ENCODE peak calls at places on chromosomes 16 and 17, in seven cellular contexts. T is heart right ventricle, G is transverse colon, L is BE2C, E is cardiac fibroblast, R is neural crest cell, F is lung. O is an unnamed sample.
A peak's percentile ranks its signal among the peaks of the same experiment; 100 is the strongest.

GRCh38 chr16:72400257-72401078 is 228.5 kb upstream of the PMFBP1 start:
- DNase-seq in R (peak; percentile 63), F (no peak), T (peak; percentile 8), E (peak; percentile 87), G (peak; percentile 24), L (peak; percentile 51), O (peak; percentile 48)

GRCh38 chr17:48556534-48557401 is 11.9 kb upstream of the HOXB2 start:
- DNase-seq in F (no peak), T (no peak), L (no peak), G (no peak), E (no peak), R (no peak), O (no peak)

GRCh38 chr17:27471321-27472269 is 15.3 kb downstream of the KSR1 start:
- DNase-seq in F (no peak), T (no peak), G (peak; percentile 30), E (peak; percentile 39), R (no peak), L (no peak), O (peak; percentile 50)

GRCh38 chr16:87206646-87207451 is 110.3 kb downstream of the C16orf95 start:
- DNase-seq in R (no peak), E (peak; percentile 94), L (no peak), T (no peak), F (no peak), G (no peak), O (no peak)

GRCh38 chr16:719815-720506 is 985 bp upstream of the ANTKMT start:
- DNase-seq in G (peak; percentile 34), T (no peak), E (no peak), R (no peak), F (no peak), L (peak; percentile 60), O (no peak)

GRCh38 chr16:75460441-75460840 is 4.0 kb downstream of the TMEM170A start:
- DNase-seq in L (no peak), T (no peak), G (no peak), F (no peak), E (no peak), R (no peak), O (no peak)

GRCh38 chr16:69057400-69058378 is 47.8 kb upstream of the HAS3 start:
- DNase-seq in L (no peak), F (no peak), T (no peak), G (no peak), E (peak; percentile 94), R (no peak), O (peak; percentile 23)

GRCh38 chr17:19724501-19725420 is 8.4 kb upstream of the SLC47A2 start:
- DNase-seq in R (no peak), L (no peak), T (peak; percentile 34), E (no peak), G (peak; percentile 77), F (peak; percentile 47), O (no peak)

GRCh38 chr16:88494335-88495154 is 41.5 kb downstream of the ZFPM1 start:
- DNase-seq in R (no peak), F (no peak), L (no peak), G (no peak), E (no peak), T (no peak), O (no peak)

GRCh38 chr17:8162997-8163977 is 539 bp upstream of the VAMP2 start:
- DNase-seq in G (peak; percentile 45), F (no peak), L (no peak), T (no peak), E (no peak), R (no peak), O (no peak)

GRCh38 chr16:48054881-48055601 is 100.8 kb downstream of the ABCC12 start:
- DNase-seq in F (peak; percentile 42), L (peak; percentile 51), R (peak; percentile 60), T (peak; percentile 47), E (peak; percentile 75), G (peak; percentile 22), O (peak; percentile 66)

GRCh38 chr17:7253082-7253481 is 1.1 kb downstream of the ELP5 start:
- DNase-seq in F (no peak), T (no peak), R (no peak), E (no peak), G (no peak), L (no peak), O (no peak)

GRCh38 chr16:80060470-80060869 is 459.9 kb upstream of the MAF start:
- DNase-seq in T (no peak), L (no peak), R (no peak), F (no peak), E (no peak), G (no peak), O (no peak)

GRCh38 chr17:68592004-68592403 is 9.2 kb downstream of the FAM20A start:
- DNase-seq in E (no peak), T (no peak), R (no peak), L (no peak), F (no peak), G (no peak), O (no peak)

GRCh38 chr16:72362476-72362875 is 190.5 kb upstream of the PMFBP1 start:
- DNase-seq in L (no peak), G (no peak), E (no peak), F (no peak), T (no peak), R (no peak), O (no peak)

GRCh38 chr16:58709338-58709737 is 24.8 kb upstream of the SLC38A7 start:
- DNase-seq in E (no peak), R (no peak), L (no peak), F (no peak), G (no peak), T (no peak), O (no peak)

GRCh38 chr17:47692137-47692894 is 1.6 kb upstream of the TBKBP1 start:
- DNase-seq in F (no peak), L (no peak), T (no peak), R (no peak), G (no peak), E (no peak), O (no peak)

GRCh38 chr17:5443728-5444127 is 4.8 kb upstream of the C1QBP start:
- DNase-seq in L (no peak), E (no peak), F (no peak), G (no peak), R (no peak), T (no peak), O (no peak)

GRCh38 chr17:47990962-47991731 is 20.2 kb downstream of the CDK5RAP3 start:
- DNase-seq in T (no peak), L (peak; percentile 58), F (no peak), E (peak; percentile 7), R (peak; percentile 94), G (no peak), O (no peak)

DNA sequence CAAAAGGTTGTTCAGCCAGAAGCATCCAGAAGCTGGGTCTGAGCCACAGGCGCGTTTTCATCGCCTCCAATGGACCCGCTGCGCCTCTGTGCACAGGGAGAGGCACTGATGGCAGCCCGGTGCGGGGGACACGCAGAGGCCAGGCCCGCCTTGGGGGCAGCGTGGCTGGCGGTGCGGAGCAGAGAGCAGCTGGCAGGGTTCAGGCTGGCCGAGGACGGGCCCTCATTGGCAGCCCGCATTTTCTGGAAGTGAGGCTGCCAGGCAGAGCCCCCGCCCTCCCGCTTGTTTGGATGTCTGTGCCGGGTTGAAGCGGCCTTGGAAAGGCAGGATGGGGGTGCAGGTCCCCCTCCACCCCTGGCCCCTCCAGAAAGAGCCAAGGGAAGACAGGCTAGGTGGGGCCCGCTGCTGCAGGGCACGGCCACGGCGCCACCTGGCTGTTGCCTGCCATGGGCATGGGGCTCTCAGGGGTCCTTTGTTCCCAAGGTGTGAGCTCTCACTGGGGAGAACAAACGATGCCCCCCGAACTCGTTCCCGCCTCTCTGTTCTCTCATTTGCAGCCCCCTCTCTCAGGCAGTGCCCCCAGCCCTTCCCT is 18.8 kb downstream of the GSE1 start:
- DNase-seq in G (no peak), L (no peak), R (no peak), T (no peak), F (no peak), E (no peak), O (no peak)
- TF ChIP-seq CTCF in G (no peak), L (peak; percentile 39), R (no peak), T (peak; percentile 36), F (no peak), E (no peak), O (peak; percentile 11)

DNA sequence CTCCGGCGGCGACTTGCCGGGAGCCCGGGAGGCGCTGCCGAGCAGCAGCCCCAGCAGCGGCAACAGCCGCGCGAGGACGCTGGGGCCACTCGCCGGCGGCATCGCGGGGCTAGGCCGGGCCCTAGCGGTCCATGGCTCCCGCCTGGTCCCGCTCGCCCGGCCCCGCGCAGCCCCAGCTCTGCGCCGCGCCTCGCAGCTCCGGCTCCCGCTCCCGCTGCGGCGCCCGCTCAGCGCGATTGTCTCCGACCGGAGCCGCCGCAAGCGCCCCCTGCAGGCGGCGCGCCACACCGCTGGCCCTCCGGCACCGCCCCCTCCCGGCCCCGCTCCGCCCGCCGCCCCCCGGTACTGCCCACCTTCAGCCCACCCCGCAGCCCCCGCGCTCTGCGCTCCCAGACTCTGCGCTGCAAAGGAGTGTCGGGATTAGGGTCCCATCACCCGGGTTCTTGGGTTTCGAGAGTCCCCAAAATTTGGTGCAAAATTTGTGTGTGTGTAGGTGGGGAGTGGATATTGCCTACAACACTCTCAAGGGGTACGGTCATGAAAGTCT is at the start of gene FAM171A2:
- DNase-seq in L (peak; percentile 85), G (peak; percentile 53), E (peak; percentile 35), R (peak; percentile 78), F (no peak), T (no peak), O (peak; percentile 95)
- TF ChIP-seq CTCF in L (peak; percentile 39), G (peak; percentile 82), E (peak; percentile 12), R (peak; percentile 87), F (peak; percentile 41), T (peak; percentile 76), O (peak; percentile 87)

GRCh38 chr17:49630113-49630900 is 47.6 kb downstream of the SPOP start:
- DNase-seq in T (no peak), L (no peak), F (no peak), E (no peak), G (no peak), R (no peak), O (peak; percentile 13)
- TF ChIP-seq CTCF in T (no peak), L (no peak), F (no peak), E (no peak), G (no peak), R (no peak), O (no peak)

GRCh38 chr16:2252806-2253148 is 1.4 kb upstream of the ECI1 start:
- DNase-seq in E (no peak), L (no peak), R (no peak), F (no peak), T (no peak), G (no peak), O (no peak)

GRCh38 chr16:2250652-2251280 is 621 bp downstream of the ECI1 start:
- DNase-seq in R (no peak), G (peak; percentile 68), F (no peak), T (no peak), L (no peak), E (peak; percentile 49), O (no peak)

GRCh38 chr16:2251281-2252111 is at the start of gene ECI1:
- DNase-seq in G (peak; percentile 98), L (peak; percentile 99), E (peak; percentile 96), T (peak; percentile 96), R (peak; percentile 88), F (peak; percentile 97), O (peak; percentile 100)

GRCh38 chr16:2256531-2257140 is 5.2 kb upstream of the ECI1 start:
- DNase-seq in L (no peak), E (no peak), F (no peak), T (no peak), R (no peak), G (no peak), O (no peak)

DNA sequence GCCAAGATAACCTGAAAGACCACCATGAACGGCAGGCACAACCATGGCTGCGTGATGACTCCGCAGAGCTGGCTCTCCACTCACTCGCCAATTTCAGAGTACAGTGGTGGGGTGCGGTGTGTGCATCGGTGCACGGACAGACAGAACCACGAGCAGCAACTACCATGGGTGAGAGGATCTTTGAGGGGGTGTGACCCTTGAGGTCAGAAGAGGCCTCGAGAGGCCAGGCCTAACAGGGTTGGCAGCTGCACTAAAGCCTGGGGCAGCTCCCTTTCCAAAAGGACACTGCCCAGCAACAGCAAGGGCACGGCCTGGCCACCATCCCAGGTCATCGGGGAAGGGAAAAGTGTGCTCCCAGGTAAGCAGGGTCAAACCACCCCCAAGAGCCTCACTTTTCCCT is 1.9 kb upstream of the ECI1 start:
- DNase-seq in L (no peak), T (no peak), E (no peak), G (no peak), F (no peak), R (no peak), O (no peak)
- TF ChIP-seq CTCF in L (no peak), T (no peak), E (no peak), G (no peak), F (no peak), R (no peak), O (no peak)